ENCODE peak calls at places on chromosomes 3 and 15, in ten cellular contexts. One of them, this sample, is unnamed.

GRCh38 chr3:179272385-179272784 is 21.5 kb upstream of the KCNMB3 start:
- DNase-seq in mammary epithelial cell: no peak
- DNase-seq in hepatocyte: no peak
- DNase-seq in astrocyte: no peak
- DNase-seq in GM23338: no peak
- DNase-seq in fibroblast of lung: peak; percentile 45
- DNase-seq in HCT116: peak; percentile 1
- DNase-seq in GM23248: no peak
- DNase-seq in neural progenitor cell: no peak
- DNase-seq in PC-9: no peak
- DNase-seq in this sample: peak; percentile 31

GRCh38 chr3:174126990-174127758 is 729.6 kb downstream of the NLGN1 start:
- DNase-seq in hepatocyte: no peak
- DNase-seq in fibroblast of lung: no peak
- DNase-seq in PC-9: peak; percentile 67
- DNase-seq in GM23338: no peak
- DNase-seq in neural progenitor cell: no peak
- DNase-seq in astrocyte: peak; percentile 31
- DNase-seq in GM23248: peak; percentile 33
- DNase-seq in mammary epithelial cell: no peak
- DNase-seq in HCT116: no peak
- DNase-seq in this sample: no peak

GRCh38 chr3:113534365-113534764 is 2.0 kb downstream of the SIDT1 start:
- DNase-seq in hepatocyte: no peak
- DNase-seq in neural progenitor cell: no peak
- DNase-seq in GM23248: no peak
- DNase-seq in astrocyte: no peak
- DNase-seq in fibroblast of lung: no peak
- DNase-seq in mammary epithelial cell: no peak
- DNase-seq in PC-9: no peak
- DNase-seq in GM23338: no peak
- DNase-seq in HCT116: no peak
- DNase-seq in this sample: no peak

GRCh38 chr3:108486910-108487309 is 23.5 kb downstream of the MYH15 start:
- DNase-seq in astrocyte: peak; percentile 48
- DNase-seq in hepatocyte: peak; percentile 44
- DNase-seq in neural progenitor cell: no peak
- DNase-seq in fibroblast of lung: peak; percentile 56
- DNase-seq in GM23248: peak; percentile 66
- DNase-seq in mammary epithelial cell: peak; percentile 61
- DNase-seq in HCT116: no peak
- DNase-seq in GM23338: no peak
- DNase-seq in PC-9: no peak
- DNase-seq in this sample: peak; percentile 57

GRCh38 chr15:27902680-27903385 is 196.3 kb downstream of the OCA2 start:
- DNase-seq in neural progenitor cell: no peak
- DNase-seq in PC-9: no peak
- DNase-seq in hepatocyte: no peak
- DNase-seq in GM23248: no peak
- DNase-seq in mammary epithelial cell: no peak
- DNase-seq in GM23338: no peak
- DNase-seq in fibroblast of lung: no peak
- DNase-seq in astrocyte: no peak
- DNase-seq in HCT116: no peak
- DNase-seq in this sample: no peak

GRCh38 chr15:98547741-98548166 is 100.6 kb upstream of the IGF1R start:
- DNase-seq in mammary epithelial cell: no peak
- DNase-seq in astrocyte: peak; percentile 6
- DNase-seq in GM23338: peak; percentile 62
- DNase-seq in neural progenitor cell: peak; percentile 44
- DNase-seq in GM23248: peak; percentile 30
- DNase-seq in PC-9: no peak
- DNase-seq in hepatocyte: peak; percentile 15
- DNase-seq in HCT116: no peak
- DNase-seq in fibroblast of lung: peak; percentile 83
- DNase-seq in this sample: peak; percentile 14

GRCh38 chr3:5692446-5692845 is 504.9 kb downstream of the EDEM1 start:
- DNase-seq in PC-9: no peak
- DNase-seq in GM23248: no peak
- DNase-seq in GM23338: no peak
- DNase-seq in mammary epithelial cell: no peak
- DNase-seq in HCT116: no peak
- DNase-seq in neural progenitor cell: peak; percentile 42
- DNase-seq in hepatocyte: no peak
- DNase-seq in fibroblast of lung: no peak
- DNase-seq in astrocyte: no peak
- DNase-seq in this sample: no peak

GRCh38 chr3:10771486-10772225 is 44.4 kb upstream of the SLC6A11 start:
- DNase-seq in neural progenitor cell: no peak
- DNase-seq in HCT116: no peak
- DNase-seq in astrocyte: no peak
- DNase-seq in fibroblast of lung: no peak
- DNase-seq in GM23338: no peak
- DNase-seq in mammary epithelial cell: peak; percentile 92
- DNase-seq in PC-9: no peak
- DNase-seq in hepatocyte: no peak
- DNase-seq in GM23248: no peak
- DNase-seq in this sample: no peak

GRCh38 chr15:31396881-31397560 is 70.4 kb downstream of the KLF13 start:
- DNase-seq in PC-9: no peak
- DNase-seq in hepatocyte: peak; percentile 91
- DNase-seq in fibroblast of lung: peak; percentile 89
- DNase-seq in GM23338: peak; percentile 97
- DNase-seq in astrocyte: peak; percentile 51
- DNase-seq in GM23248: peak; percentile 92
- DNase-seq in HCT116: peak; percentile 66
- DNase-seq in mammary epithelial cell: peak; percentile 89
- DNase-seq in neural progenitor cell: peak; percentile 92
- DNase-seq in this sample: peak; percentile 20

GRCh38 chr3:27714692-27715453 is 7.2 kb downstream of the EOMES start:
- DNase-seq in fibroblast of lung: no peak
- DNase-seq in astrocyte: no peak
- DNase-seq in GM23338: peak; percentile 80
- DNase-seq in neural progenitor cell: peak; percentile 88
- DNase-seq in HCT116: no peak
- DNase-seq in PC-9: no peak
- DNase-seq in hepatocyte: peak; percentile 68
- DNase-seq in mammary epithelial cell: no peak
- DNase-seq in GM23248: peak; percentile 46
- DNase-seq in this sample: no peak

GRCh38 chr3:27714101-27714526 is 8.0 kb downstream of the EOMES start:
- DNase-seq in GM23248: no peak
- DNase-seq in astrocyte: no peak
- DNase-seq in HCT116: no peak
- DNase-seq in GM23338: peak; percentile 72
- DNase-seq in neural progenitor cell: no peak
- DNase-seq in fibroblast of lung: no peak
- DNase-seq in PC-9: no peak
- DNase-seq in mammary epithelial cell: no peak
- DNase-seq in hepatocyte: no peak
- DNase-seq in this sample: no peak

GRCh38 chr3:27712136-27713065 is 9.7 kb downstream of the EOMES start:
- DNase-seq in hepatocyte: peak; percentile 89
- DNase-seq in astrocyte: peak; percentile 50
- DNase-seq in HCT116: peak; percentile 55
- DNase-seq in fibroblast of lung: peak; percentile 81
- DNase-seq in mammary epithelial cell: peak; percentile 60
- DNase-seq in GM23248: peak; percentile 92
- DNase-seq in PC-9: peak; percentile 47
- DNase-seq in neural progenitor cell: peak; percentile 88
- DNase-seq in GM23338: peak; percentile 89
- DNase-seq in this sample: peak; percentile 86

GRCh38 chr3:27713435-27713880 is 8.7 kb downstream of the EOMES start:
- DNase-seq in astrocyte: no peak
- DNase-seq in neural progenitor cell: no peak
- DNase-seq in mammary epithelial cell: no peak
- DNase-seq in GM23248: peak; percentile 41
- DNase-seq in fibroblast of lung: no peak
- DNase-seq in GM23338: peak; percentile 67
- DNase-seq in HCT116: no peak
- DNase-seq in PC-9: no peak
- DNase-seq in hepatocyte: no peak
- DNase-seq in this sample: no peak

GRCh38 chr3:27713066-27713400 is 9.1 kb downstream of the EOMES start:
- DNase-seq in GM23338: no peak
- DNase-seq in fibroblast of lung: no peak
- DNase-seq in astrocyte: no peak
- DNase-seq in PC-9: no peak
- DNase-seq in GM23248: no peak
- DNase-seq in mammary epithelial cell: no peak
- DNase-seq in HCT116: no peak
- DNase-seq in hepatocyte: no peak
- DNase-seq in neural progenitor cell: no peak
- DNase-seq in this sample: no peak
- TF ChIP-seq EZH2 in GM23338: peak; percentile 95
- TF ChIP-seq EZH2 in fibroblast of lung: no peak
- TF ChIP-seq EZH2 in astrocyte: no peak
- TF ChIP-seq EZH2 in PC-9: no peak
- TF ChIP-seq EZH2 in GM23248: no peak
- TF ChIP-seq EZH2 in mammary epithelial cell: no peak
- TF ChIP-seq EZH2 in HCT116: no peak
- TF ChIP-seq EZH2 in hepatocyte: no peak
- TF ChIP-seq EZH2 in neural progenitor cell: peak; percentile 45
- TF ChIP-seq EZH2 in this sample: peak; percentile 24

DNA sequence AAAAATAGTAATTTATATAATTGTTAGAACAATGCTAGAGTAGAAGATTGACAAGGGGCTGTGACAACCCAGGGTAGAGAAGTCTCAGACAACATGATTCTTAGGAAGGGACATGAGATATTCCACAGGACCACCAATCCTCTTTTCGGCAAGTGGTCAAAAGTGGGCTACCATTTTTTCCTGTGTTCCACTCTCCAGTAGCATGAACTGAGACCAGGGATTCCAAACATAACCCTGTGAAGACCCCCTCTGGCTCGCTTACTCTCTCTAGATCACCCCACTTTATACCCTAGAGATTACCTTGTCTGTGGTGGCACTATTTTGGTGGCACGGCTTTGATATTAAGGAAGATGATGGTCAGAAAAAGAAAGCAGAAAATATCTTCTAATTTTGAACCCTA is 960 bp downstream of the GCSAM start:
- DNase-seq in PC-9: no peak
- DNase-seq in fibroblast of lung: no peak
- DNase-seq in astrocyte: no peak
- DNase-seq in HCT116: no peak
- DNase-seq in mammary epithelial cell: no peak
- DNase-seq in hepatocyte: no peak
- DNase-seq in GM23248: no peak
- DNase-seq in GM23338: no peak
- DNase-seq in neural progenitor cell: no peak
- DNase-seq in this sample: no peak
- H3K4me1 ChIP-seq in PC-9: peaks cover 36% of the 10 kb centered on the region
- H3K4me1 ChIP-seq in fibroblast of lung: no peaks in the 10 kb centered on the region
- H3K4me1 ChIP-seq in astrocyte: peaks cover 2% of the 10 kb centered on the region
- H3K4me1 ChIP-seq in HCT116: no peaks in the 10 kb centered on the region
- H3K4me1 ChIP-seq in mammary epithelial cell: peaks cover 25% of the 10 kb centered on the region
- H3K4me1 ChIP-seq in hepatocyte: peaks cover 3% of the 10 kb centered on the region
- H3K4me1 ChIP-seq in GM23248: peaks cover 8% of the 10 kb centered on the region
- H3K4me1 ChIP-seq in GM23338: peaks cover 26% of the 10 kb centered on the region
- H3K4me1 ChIP-seq in neural progenitor cell: peaks cover 37% of the 10 kb centered on the region
- H3K4me1 ChIP-seq in this sample: no peaks in the 10 kb centered on the region

GRCh38 chr3:150623945-150624344 is 20.8 kb downstream of the SELENOT start:
- DNase-seq in neural progenitor cell: no peak
- DNase-seq in fibroblast of lung: no peak
- DNase-seq in GM23338: no peak
- DNase-seq in HCT116: no peak
- DNase-seq in astrocyte: no peak
- DNase-seq in GM23248: no peak
- DNase-seq in hepatocyte: no peak
- DNase-seq in PC-9: no peak
- DNase-seq in mammary epithelial cell: no peak
- DNase-seq in this sample: no peak
- H3K27ac ChIP-seq in neural progenitor cell: no peak overlapping the region
- H3K27ac ChIP-seq in fibroblast of lung: no peak overlapping the region
- H3K27ac ChIP-seq in GM23338: no peak overlapping the region
- H3K27ac ChIP-seq in HCT116: no peak overlapping the region
- H3K27ac ChIP-seq in astrocyte: peak overlapping the region; percentile 40
- H3K27ac ChIP-seq in GM23248: peak overlapping the region; percentile 3
- H3K27ac ChIP-seq in hepatocyte: no peak overlapping the region
- H3K27ac ChIP-seq in PC-9: no peak overlapping the region
- H3K27ac ChIP-seq in mammary epithelial cell: no peak overlapping the region
- H3K27ac ChIP-seq in this sample: no peak overlapping the region

GRCh38 chr15:45115312-45115820 is 1.2 kb downstream of the DUOXA2 start:
- DNase-seq in astrocyte: no peak
- DNase-seq in GM23338: no peak
- DNase-seq in HCT116: no peak
- DNase-seq in GM23248: no peak
- DNase-seq in fibroblast of lung: no peak
- DNase-seq in hepatocyte: no peak
- DNase-seq in PC-9: no peak
- DNase-seq in mammary epithelial cell: no peak
- DNase-seq in neural progenitor cell: no peak
- DNase-seq in this sample: no peak

GRCh38 chr15:45112592-45113379 is 1.2 kb downstream of the DUOX2 start:
- DNase-seq in HCT116: no peak
- DNase-seq in PC-9: no peak
- DNase-seq in astrocyte: no peak
- DNase-seq in GM23248: peak; percentile 38
- DNase-seq in GM23338: peak; percentile 55
- DNase-seq in fibroblast of lung: no peak
- DNase-seq in hepatocyte: peak; percentile 35
- DNase-seq in mammary epithelial cell: peak; percentile 25
- DNase-seq in neural progenitor cell: peak; percentile 61
- DNase-seq in this sample: peak; percentile 39

GRCh38 chr15:45113380-45113990 is 487 bp downstream of the DUOX2 start:
- DNase-seq in PC-9: no peak
- DNase-seq in neural progenitor cell: peak; percentile 5
- DNase-seq in hepatocyte: no peak
- DNase-seq in astrocyte: no peak
- DNase-seq in GM23338: no peak
- DNase-seq in GM23248: no peak
- DNase-seq in HCT116: no peak
- DNase-seq in fibroblast of lung: no peak
- DNase-seq in mammary epithelial cell: no peak
- DNase-seq in this sample: no peak

GRCh38 chr15:45114751-45115085 is 592 bp downstream of the DUOXA2 start:
- DNase-seq in mammary epithelial cell: no peak
- DNase-seq in PC-9: no peak
- DNase-seq in astrocyte: no peak
- DNase-seq in HCT116: no peak
- DNase-seq in GM23248: no peak
- DNase-seq in GM23338: no peak
- DNase-seq in hepatocyte: no peak
- DNase-seq in neural progenitor cell: no peak
- DNase-seq in fibroblast of lung: no peak
- DNase-seq in this sample: no peak

DNA sequence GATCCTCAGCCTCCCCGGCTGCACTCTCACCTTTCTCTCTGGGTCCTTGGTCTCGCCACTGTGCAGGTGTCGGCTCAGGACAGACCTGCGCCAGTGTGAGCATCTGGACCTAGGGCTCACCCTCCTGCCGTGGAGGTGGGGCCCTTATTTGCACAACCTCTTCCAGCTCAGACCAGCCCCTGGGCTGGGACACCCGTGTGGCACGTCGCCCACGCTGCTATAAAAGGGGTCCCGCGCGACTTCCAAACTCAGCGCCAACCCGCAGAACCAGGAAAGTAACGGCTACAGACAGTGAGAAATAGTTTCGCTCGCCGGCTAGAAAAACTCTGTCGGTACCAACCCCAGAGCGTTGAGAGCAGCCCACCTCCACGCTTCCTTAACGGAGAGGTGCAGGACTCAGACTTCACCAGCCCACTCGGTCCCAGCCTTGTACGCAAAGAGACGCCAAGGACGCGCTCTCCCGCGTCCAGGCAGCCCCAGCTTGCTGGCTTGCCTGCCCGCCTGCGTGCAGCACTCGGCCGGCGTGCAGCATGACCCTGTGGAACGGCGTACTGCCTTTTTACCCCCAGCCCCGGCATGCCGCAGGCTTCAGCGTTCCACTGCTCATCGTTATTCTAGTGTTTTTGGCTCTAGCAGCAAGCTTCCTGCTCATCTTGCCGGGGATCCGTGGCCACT is at the start of the genes DUOX2 and DUOXA2:
- DNase-seq in HCT116: no peak
- DNase-seq in fibroblast of lung: no peak
- DNase-seq in neural progenitor cell: peak; percentile 48
- DNase-seq in hepatocyte: peak; percentile 41
- DNase-seq in astrocyte: no peak
- DNase-seq in GM23248: no peak
- DNase-seq in mammary epithelial cell: no peak
- DNase-seq in PC-9: no peak
- DNase-seq in GM23338: peak; percentile 31
- DNase-seq in this sample: peak; percentile 20
- TF ChIP-seq EZH2 in HCT116: no peak
- TF ChIP-seq EZH2 in fibroblast of lung: peak; percentile 27
- TF ChIP-seq EZH2 in neural progenitor cell: peak; percentile 78
- TF ChIP-seq EZH2 in hepatocyte: peak; percentile 92
- TF ChIP-seq EZH2 in astrocyte: peak; percentile 78
- TF ChIP-seq EZH2 in GM23248: peak; percentile 2
- TF ChIP-seq EZH2 in mammary epithelial cell: peak; percentile 14
- TF ChIP-seq EZH2 in PC-9: no peak
- TF ChIP-seq EZH2 in GM23338: peak; percentile 67
- TF ChIP-seq EZH2 in this sample: no peak